ENCODE peak calls at places on chromosome X, in seven cellular contexts. One of them, this sample, is unnamed.

GRCh38 chrX:136344321-136344720 is 43.6 kb downstream of the ADGRG4 start:
- DNase-seq in activated naive CD4-positive, alpha-beta T cell treated with anti-CD3 and anti-CD28 coated beads for 36 hours: no peak
- DNase-seq in naive thymus-derived CD8-positive, alpha-beta T cell: no peak
- DNase-seq in activated effector memory CD4-positive, alpha-beta T cell treated with anti-CD3 and anti-CD28 coated beads, Interleukin-2, amount 50 U/mL, for 16 hours: no peak
- DNase-seq in HFF-Myc: no peak
- DNase-seq in Calu3: no peak
- DNase-seq in neural crest cell: no peak
- DNase-seq in this sample: no peak

GRCh38 chrX:13651150-13651549 is 1.8 kb upstream of the TCEANC start:
- DNase-seq in activated effector memory CD4-positive, alpha-beta T cell treated with anti-CD3 and anti-CD28 coated beads, Interleukin-2, amount 50 U/mL, for 16 hours: no peak
- DNase-seq in neural crest cell: no peak
- DNase-seq in Calu3: no peak
- DNase-seq in naive thymus-derived CD8-positive, alpha-beta T cell: no peak
- DNase-seq in activated naive CD4-positive, alpha-beta T cell treated with anti-CD3 and anti-CD28 coated beads for 36 hours: no peak
- DNase-seq in HFF-Myc: no peak
- DNase-seq in this sample: peak; percentile 59

GRCh38 chrX:87813566-87813965 is 296.0 kb downstream of the KLHL4 start:
- DNase-seq in Calu3: no peak
- DNase-seq in activated naive CD4-positive, alpha-beta T cell treated with anti-CD3 and anti-CD28 coated beads for 36 hours: no peak
- DNase-seq in neural crest cell: no peak
- DNase-seq in activated effector memory CD4-positive, alpha-beta T cell treated with anti-CD3 and anti-CD28 coated beads, Interleukin-2, amount 50 U/mL, for 16 hours: no peak
- DNase-seq in naive thymus-derived CD8-positive, alpha-beta T cell: no peak
- DNase-seq in HFF-Myc: no peak
- DNase-seq in this sample: no peak

GRCh38 chrX:150977411-150978162 is 5.5 kb upstream of the HMGB3 start:
- DNase-seq in naive thymus-derived CD8-positive, alpha-beta T cell: no peak
- DNase-seq in activated effector memory CD4-positive, alpha-beta T cell treated with anti-CD3 and anti-CD28 coated beads, Interleukin-2, amount 50 U/mL, for 16 hours: no peak
- DNase-seq in neural crest cell: no peak
- DNase-seq in Calu3: no peak
- DNase-seq in activated naive CD4-positive, alpha-beta T cell treated with anti-CD3 and anti-CD28 coated beads for 36 hours: no peak
- DNase-seq in HFF-Myc: no peak
- DNase-seq in this sample: no peak

GRCh38 chrX:104343408-104344129 is 88.8 kb upstream of the ESX1 start:
- DNase-seq in HFF-Myc: peak; percentile 61
- DNase-seq in activated effector memory CD4-positive, alpha-beta T cell treated with anti-CD3 and anti-CD28 coated beads, Interleukin-2, amount 50 U/mL, for 16 hours: peak; percentile 61
- DNase-seq in naive thymus-derived CD8-positive, alpha-beta T cell: peak; percentile 0
- DNase-seq in activated naive CD4-positive, alpha-beta T cell treated with anti-CD3 and anti-CD28 coated beads for 36 hours: peak; percentile 56
- DNase-seq in neural crest cell: peak; percentile 66
- DNase-seq in Calu3: peak; percentile 84
- DNase-seq in this sample: peak; percentile 68

GRCh38 chrX:129983575-129984131 is 1.2 kb downstream of the BCORL1 start:
- DNase-seq in activated effector memory CD4-positive, alpha-beta T cell treated with anti-CD3 and anti-CD28 coated beads, Interleukin-2, amount 50 U/mL, for 16 hours: no peak
- DNase-seq in Calu3: no peak
- DNase-seq in neural crest cell: peak; percentile 21
- DNase-seq in HFF-Myc: no peak
- DNase-seq in activated naive CD4-positive, alpha-beta T cell treated with anti-CD3 and anti-CD28 coated beads for 36 hours: no peak
- DNase-seq in naive thymus-derived CD8-positive, alpha-beta T cell: no peak
- DNase-seq in this sample: no peak

GRCh38 chrX:136086521-136086920 is 60.8 kb upstream of the FHL1 start:
- DNase-seq in Calu3: no peak
- DNase-seq in activated effector memory CD4-positive, alpha-beta T cell treated with anti-CD3 and anti-CD28 coated beads, Interleukin-2, amount 50 U/mL, for 16 hours: no peak
- DNase-seq in naive thymus-derived CD8-positive, alpha-beta T cell: no peak
- DNase-seq in HFF-Myc: no peak
- DNase-seq in neural crest cell: no peak
- DNase-seq in activated naive CD4-positive, alpha-beta T cell treated with anti-CD3 and anti-CD28 coated beads for 36 hours: no peak
- DNase-seq in this sample: no peak

GRCh38 chrX:1502853-1503252 is 34.1 kb downstream of the P2RY8 start:
- DNase-seq in Calu3: no peak
- DNase-seq in activated naive CD4-positive, alpha-beta T cell treated with anti-CD3 and anti-CD28 coated beads for 36 hours: no peak
- DNase-seq in HFF-Myc: no peak
- DNase-seq in activated effector memory CD4-positive, alpha-beta T cell treated with anti-CD3 and anti-CD28 coated beads, Interleukin-2, amount 50 U/mL, for 16 hours: no peak
- DNase-seq in naive thymus-derived CD8-positive, alpha-beta T cell: no peak
- DNase-seq in neural crest cell: no peak
- DNase-seq in this sample: no peak

GRCh38 chrX:118109065-118109464 is 7.5 kb downstream of the KLHL13 start:
- DNase-seq in activated effector memory CD4-positive, alpha-beta T cell treated with anti-CD3 and anti-CD28 coated beads, Interleukin-2, amount 50 U/mL, for 16 hours: no peak
- DNase-seq in Calu3: no peak
- DNase-seq in activated naive CD4-positive, alpha-beta T cell treated with anti-CD3 and anti-CD28 coated beads for 36 hours: no peak
- DNase-seq in naive thymus-derived CD8-positive, alpha-beta T cell: no peak
- DNase-seq in HFF-Myc: no peak
- DNase-seq in neural crest cell: no peak
- DNase-seq in this sample: no peak

GRCh38 chrX:27444093-27444908 is 18.8 kb downstream of the PPP4R3C start:
- DNase-seq in activated naive CD4-positive, alpha-beta T cell treated with anti-CD3 and anti-CD28 coated beads for 36 hours: no peak
- DNase-seq in HFF-Myc: no peak
- DNase-seq in neural crest cell: no peak
- DNase-seq in naive thymus-derived CD8-positive, alpha-beta T cell: no peak
- DNase-seq in Calu3: peak; percentile 7
- DNase-seq in activated effector memory CD4-positive, alpha-beta T cell treated with anti-CD3 and anti-CD28 coated beads, Interleukin-2, amount 50 U/mL, for 16 hours: no peak
- DNase-seq in this sample: no peak

GRCh38 chrX:14056201-14056600 is 26.5 kb upstream of the GEMIN8 start:
- DNase-seq in naive thymus-derived CD8-positive, alpha-beta T cell: no peak
- DNase-seq in activated naive CD4-positive, alpha-beta T cell treated with anti-CD3 and anti-CD28 coated beads for 36 hours: no peak
- DNase-seq in HFF-Myc: no peak
- DNase-seq in activated effector memory CD4-positive, alpha-beta T cell treated with anti-CD3 and anti-CD28 coated beads, Interleukin-2, amount 50 U/mL, for 16 hours: no peak
- DNase-seq in Calu3: no peak
- DNase-seq in neural crest cell: no peak
- DNase-seq in this sample: peak; percentile 19

GRCh38 chrX:134948333-134949241 is 42.2 kb upstream of the SMIM10 start:
- DNase-seq in neural crest cell: no peak
- DNase-seq in activated effector memory CD4-positive, alpha-beta T cell treated with anti-CD3 and anti-CD28 coated beads, Interleukin-2, amount 50 U/mL, for 16 hours: no peak
- DNase-seq in activated naive CD4-positive, alpha-beta T cell treated with anti-CD3 and anti-CD28 coated beads for 36 hours: no peak
- DNase-seq in naive thymus-derived CD8-positive, alpha-beta T cell: no peak
- DNase-seq in Calu3: peak; percentile 10
- DNase-seq in HFF-Myc: no peak
- DNase-seq in this sample: peak; percentile 91

GRCh38 chrX:20595928-20596550 is 329.3 kb upstream of the RPS6KA3 start:
- DNase-seq in HFF-Myc: no peak
- DNase-seq in activated effector memory CD4-positive, alpha-beta T cell treated with anti-CD3 and anti-CD28 coated beads, Interleukin-2, amount 50 U/mL, for 16 hours: peak; percentile 63
- DNase-seq in neural crest cell: no peak
- DNase-seq in naive thymus-derived CD8-positive, alpha-beta T cell: no peak
- DNase-seq in Calu3: no peak
- DNase-seq in activated naive CD4-positive, alpha-beta T cell treated with anti-CD3 and anti-CD28 coated beads for 36 hours: peak; percentile 27
- DNase-seq in this sample: peak; percentile 37

GRCh38 chrX:104330966-104331365 is 76.2 kb upstream of the ESX1 start:
- DNase-seq in activated effector memory CD4-positive, alpha-beta T cell treated with anti-CD3 and anti-CD28 coated beads, Interleukin-2, amount 50 U/mL, for 16 hours: no peak
- DNase-seq in activated naive CD4-positive, alpha-beta T cell treated with anti-CD3 and anti-CD28 coated beads for 36 hours: no peak
- DNase-seq in naive thymus-derived CD8-positive, alpha-beta T cell: no peak
- DNase-seq in Calu3: no peak
- DNase-seq in neural crest cell: no peak
- DNase-seq in HFF-Myc: no peak
- DNase-seq in this sample: peak; percentile 20

GRCh38 chrX:13742397-13743176 is 8.0 kb downstream of the OFD1 start:
- DNase-seq in activated effector memory CD4-positive, alpha-beta T cell treated with anti-CD3 and anti-CD28 coated beads, Interleukin-2, amount 50 U/mL, for 16 hours: peak; percentile 74
- DNase-seq in activated naive CD4-positive, alpha-beta T cell treated with anti-CD3 and anti-CD28 coated beads for 36 hours: peak; percentile 75
- DNase-seq in naive thymus-derived CD8-positive, alpha-beta T cell: no peak
- DNase-seq in neural crest cell: no peak
- DNase-seq in Calu3: peak; percentile 38
- DNase-seq in HFF-Myc: no peak
- DNase-seq in this sample: no peak

GRCh38 chrX:155534800-155535199 is 76.4 kb upstream of the F8A3 start:
- DNase-seq in naive thymus-derived CD8-positive, alpha-beta T cell: no peak
- DNase-seq in neural crest cell: no peak
- DNase-seq in activated naive CD4-positive, alpha-beta T cell treated with anti-CD3 and anti-CD28 coated beads for 36 hours: peak; percentile 4
- DNase-seq in HFF-Myc: no peak
- DNase-seq in activated effector memory CD4-positive, alpha-beta T cell treated with anti-CD3 and anti-CD28 coated beads, Interleukin-2, amount 50 U/mL, for 16 hours: no peak
- DNase-seq in Calu3: no peak
- DNase-seq in this sample: no peak

GRCh38 chrX:137565921-137566745 is at the start of gene ZIC3:
- DNase-seq in neural crest cell: peak; percentile 60
- DNase-seq in naive thymus-derived CD8-positive, alpha-beta T cell: no peak
- DNase-seq in activated naive CD4-positive, alpha-beta T cell treated with anti-CD3 and anti-CD28 coated beads for 36 hours: peak; percentile 31
- DNase-seq in Calu3: no peak
- DNase-seq in activated effector memory CD4-positive, alpha-beta T cell treated with anti-CD3 and anti-CD28 coated beads, Interleukin-2, amount 50 U/mL, for 16 hours: no peak
- DNase-seq in HFF-Myc: no peak
- DNase-seq in this sample: peak; percentile 2

GRCh38 chrX:1453390-1453783 is 678 bp upstream of the ASMTL start:
- DNase-seq in activated effector memory CD4-positive, alpha-beta T cell treated with anti-CD3 and anti-CD28 coated beads, Interleukin-2, amount 50 U/mL, for 16 hours: peak; percentile 91
- DNase-seq in neural crest cell: no peak
- DNase-seq in naive thymus-derived CD8-positive, alpha-beta T cell: peak; percentile 82
- DNase-seq in HFF-Myc: no peak
- DNase-seq in activated naive CD4-positive, alpha-beta T cell treated with anti-CD3 and anti-CD28 coated beads for 36 hours: no peak
- DNase-seq in Calu3: no peak
- DNase-seq in this sample: peak; percentile 72

GRCh38 chrX:53071604-53072417 is 10.4 kb upstream of the TSPYL2 start:
- DNase-seq in activated naive CD4-positive, alpha-beta T cell treated with anti-CD3 and anti-CD28 coated beads for 36 hours: peak; percentile 72
- DNase-seq in Calu3: peak; percentile 70
- DNase-seq in activated effector memory CD4-positive, alpha-beta T cell treated with anti-CD3 and anti-CD28 coated beads, Interleukin-2, amount 50 U/mL, for 16 hours: peak; percentile 85
- DNase-seq in HFF-Myc: peak; percentile 16
- DNase-seq in neural crest cell: no peak
- DNase-seq in naive thymus-derived CD8-positive, alpha-beta T cell: peak; percentile 67
- DNase-seq in this sample: peak; percentile 66

GRCh38 chrX:103791233-103791632 is 14.6 kb downstream of the PLP1 start:
- DNase-seq in neural crest cell: no peak
- DNase-seq in naive thymus-derived CD8-positive, alpha-beta T cell: no peak
- DNase-seq in activated naive CD4-positive, alpha-beta T cell treated with anti-CD3 and anti-CD28 coated beads for 36 hours: no peak
- DNase-seq in activated effector memory CD4-positive, alpha-beta T cell treated with anti-CD3 and anti-CD28 coated beads, Interleukin-2, amount 50 U/mL, for 16 hours: no peak
- DNase-seq in Calu3: no peak
- DNase-seq in HFF-Myc: no peak
- DNase-seq in this sample: no peak

GRCh38 chrX:133434197-133434820 is 19.0 kb upstream of the GPC4 start:
- DNase-seq in Calu3: no peak
- DNase-seq in neural crest cell: no peak
- DNase-seq in naive thymus-derived CD8-positive, alpha-beta T cell: no peak
- DNase-seq in activated naive CD4-positive, alpha-beta T cell treated with anti-CD3 and anti-CD28 coated beads for 36 hours: no peak
- DNase-seq in HFF-Myc: no peak
- DNase-seq in activated effector memory CD4-positive, alpha-beta T cell treated with anti-CD3 and anti-CD28 coated beads, Interleukin-2, amount 50 U/mL, for 16 hours: no peak
- DNase-seq in this sample: no peak

GRCh38 chrX:102934624-102935023 is 2.4 kb upstream of the RAB40AL start:
- DNase-seq in neural crest cell: peak; percentile 12
- DNase-seq in Calu3: peak; percentile 34
- DNase-seq in naive thymus-derived CD8-positive, alpha-beta T cell: no peak
- DNase-seq in HFF-Myc: no peak
- DNase-seq in activated naive CD4-positive, alpha-beta T cell treated with anti-CD3 and anti-CD28 coated beads for 36 hours: peak; percentile 53
- DNase-seq in activated effector memory CD4-positive, alpha-beta T cell treated with anti-CD3 and anti-CD28 coated beads, Interleukin-2, amount 50 U/mL, for 16 hours: peak; percentile 61
- DNase-seq in this sample: peak; percentile 37

GRCh38 chrX:132875705-132876508 is 82.5 kb downstream of the HS6ST2 start:
- DNase-seq in naive thymus-derived CD8-positive, alpha-beta T cell: no peak
- DNase-seq in activated naive CD4-positive, alpha-beta T cell treated with anti-CD3 and anti-CD28 coated beads for 36 hours: no peak
- DNase-seq in Calu3: no peak
- DNase-seq in activated effector memory CD4-positive, alpha-beta T cell treated with anti-CD3 and anti-CD28 coated beads, Interleukin-2, amount 50 U/mL, for 16 hours: no peak
- DNase-seq in neural crest cell: no peak
- DNase-seq in HFF-Myc: no peak
- DNase-seq in this sample: no peak

GRCh38 chrX:65581661-65582339 is 47.2 kb upstream of the LAS1L start:
- DNase-seq in activated effector memory CD4-positive, alpha-beta T cell treated with anti-CD3 and anti-CD28 coated beads, Interleukin-2, amount 50 U/mL, for 16 hours: peak; percentile 80
- DNase-seq in Calu3: peak; percentile 60
- DNase-seq in neural crest cell: peak; percentile 48
- DNase-seq in naive thymus-derived CD8-positive, alpha-beta T cell: peak; percentile 54
- DNase-seq in activated naive CD4-positive, alpha-beta T cell treated with anti-CD3 and anti-CD28 coated beads for 36 hours: peak; percentile 69
- DNase-seq in HFF-Myc: no peak
- DNase-seq in this sample: peak; percentile 77

GRCh38 chrX:126723881-126724280 is 95.6 kb upstream of the PRR32 start:
- DNase-seq in activated naive CD4-positive, alpha-beta T cell treated with anti-CD3 and anti-CD28 coated beads for 36 hours: no peak
- DNase-seq in neural crest cell: no peak
- DNase-seq in HFF-Myc: no peak
- DNase-seq in activated effector memory CD4-positive, alpha-beta T cell treated with anti-CD3 and anti-CD28 coated beads, Interleukin-2, amount 50 U/mL, for 16 hours: no peak
- DNase-seq in naive thymus-derived CD8-positive, alpha-beta T cell: no peak
- DNase-seq in Calu3: no peak
- DNase-seq in this sample: no peak

GRCh38 chrX:111349934-111350333 is 62.1 kb downstream of the DCX start:
- DNase-seq in activated effector memory CD4-positive, alpha-beta T cell treated with anti-CD3 and anti-CD28 coated beads, Interleukin-2, amount 50 U/mL, for 16 hours: no peak
- DNase-seq in HFF-Myc: no peak
- DNase-seq in Calu3: no peak
- DNase-seq in activated naive CD4-positive, alpha-beta T cell treated with anti-CD3 and anti-CD28 coated beads for 36 hours: no peak
- DNase-seq in neural crest cell: no peak
- DNase-seq in naive thymus-derived CD8-positive, alpha-beta T cell: no peak
- DNase-seq in this sample: no peak

GRCh38 chrX:56231706-56232105 is 450 bp upstream of the KLF8 start:
- DNase-seq in Calu3: no peak
- DNase-seq in activated naive CD4-positive, alpha-beta T cell treated with anti-CD3 and anti-CD28 coated beads for 36 hours: no peak
- DNase-seq in neural crest cell: no peak
- DNase-seq in activated effector memory CD4-positive, alpha-beta T cell treated with anti-CD3 and anti-CD28 coated beads, Interleukin-2, amount 50 U/mL, for 16 hours: no peak
- DNase-seq in naive thymus-derived CD8-positive, alpha-beta T cell: no peak
- DNase-seq in HFF-Myc: no peak
- DNase-seq in this sample: no peak

GRCh38 chrX:29604381-29604780 is 611.0 kb upstream of the MAGEB2 start:
- DNase-seq in naive thymus-derived CD8-positive, alpha-beta T cell: no peak
- DNase-seq in HFF-Myc: no peak
- DNase-seq in neural crest cell: no peak
- DNase-seq in activated effector memory CD4-positive, alpha-beta T cell treated with anti-CD3 and anti-CD28 coated beads, Interleukin-2, amount 50 U/mL, for 16 hours: no peak
- DNase-seq in Calu3: no peak
- DNase-seq in activated naive CD4-positive, alpha-beta T cell treated with anti-CD3 and anti-CD28 coated beads for 36 hours: no peak
- DNase-seq in this sample: no peak

GRCh38 chrX:132740316-132741123 is 217.9 kb downstream of the HS6ST2 start:
- DNase-seq in Calu3: no peak
- DNase-seq in naive thymus-derived CD8-positive, alpha-beta T cell: no peak
- DNase-seq in HFF-Myc: no peak
- DNase-seq in activated effector memory CD4-positive, alpha-beta T cell treated with anti-CD3 and anti-CD28 coated beads, Interleukin-2, amount 50 U/mL, for 16 hours: no peak
- DNase-seq in activated naive CD4-positive, alpha-beta T cell treated with anti-CD3 and anti-CD28 coated beads for 36 hours: no peak
- DNase-seq in neural crest cell: no peak
- DNase-seq in this sample: no peak

GRCh38 chrX:31993635-31994034 is 921.8 kb upstream of the FTHL17 start:
- DNase-seq in activated naive CD4-positive, alpha-beta T cell treated with anti-CD3 and anti-CD28 coated beads for 36 hours: no peak
- DNase-seq in activated effector memory CD4-positive, alpha-beta T cell treated with anti-CD3 and anti-CD28 coated beads, Interleukin-2, amount 50 U/mL, for 16 hours: no peak
- DNase-seq in HFF-Myc: no peak
- DNase-seq in Calu3: no peak
- DNase-seq in neural crest cell: no peak
- DNase-seq in naive thymus-derived CD8-positive, alpha-beta T cell: no peak
- DNase-seq in this sample: no peak

GRCh38 chrX:36908801-36909403 is 99.3 kb upstream of the FAM47C start:
- DNase-seq in Calu3: no peak
- DNase-seq in activated effector memory CD4-positive, alpha-beta T cell treated with anti-CD3 and anti-CD28 coated beads, Interleukin-2, amount 50 U/mL, for 16 hours: no peak
- DNase-seq in naive thymus-derived CD8-positive, alpha-beta T cell: no peak
- DNase-seq in neural crest cell: no peak
- DNase-seq in activated naive CD4-positive, alpha-beta T cell treated with anti-CD3 and anti-CD28 coated beads for 36 hours: no peak
- DNase-seq in HFF-Myc: no peak
- DNase-seq in this sample: peak; percentile 31

GRCh38 chrX:153922932-153923857 is 2.9 kb downstream of the ARHGAP4 start:
- DNase-seq in activated effector memory CD4-positive, alpha-beta T cell treated with anti-CD3 and anti-CD28 coated beads, Interleukin-2, amount 50 U/mL, for 16 hours: no peak
- DNase-seq in HFF-Myc: no peak
- DNase-seq in Calu3: peak; percentile 74
- DNase-seq in naive thymus-derived CD8-positive, alpha-beta T cell: no peak
- DNase-seq in neural crest cell: no peak
- DNase-seq in activated naive CD4-positive, alpha-beta T cell treated with anti-CD3 and anti-CD28 coated beads for 36 hours: no peak
- DNase-seq in this sample: peak; percentile 67

GRCh38 chrX:19904778-19905367 is 17.5 kb upstream of the SH3KBP1 start:
- DNase-seq in activated effector memory CD4-positive, alpha-beta T cell treated with anti-CD3 and anti-CD28 coated beads, Interleukin-2, amount 50 U/mL, for 16 hours: peak; percentile 61
- DNase-seq in neural crest cell: no peak
- DNase-seq in HFF-Myc: no peak
- DNase-seq in naive thymus-derived CD8-positive, alpha-beta T cell: no peak
- DNase-seq in Calu3: peak; percentile 45
- DNase-seq in activated naive CD4-positive, alpha-beta T cell treated with anti-CD3 and anti-CD28 coated beads for 36 hours: peak; percentile 30
- DNase-seq in this sample: peak; percentile 65

This sample was measured in fibroblast of the aortic adventitia.